ENCODE peak calls at places on chromosomes 5 and 9, in nine cellular contexts. J is HS-5; D is activated CD8-positive, alpha-beta memory T cell treated with anti-CD3 and anti-CD28 coated beads for 24 hours; W is fibroblast of pulmonary artery; O is neural crest cell; E is memory B cell; G is mesothelial cell of epicardium; T is SK-MEL-5; M is RWPE1. Q is an unnamed sample.

GRCh38 chr9:129143461-129143927 is 32.3 kb downstream of the PTPA start:
- DNase-seq in T (peak; percentile 16), E (no peak), J (no peak), G (no peak), M (no peak), D (no peak), O (peak; percentile 37), W (peak; percentile 97), Q (no peak)

GRCh38 chr5:94468531-94468930 is 149.9 kb downstream of the KIAA0825 start:
- DNase-seq in E (no peak), W (no peak), G (no peak), O (no peak), T (no peak), J (no peak), M (no peak), D (no peak), Q (no peak)

GRCh38 chr5:150155258-150156032 is at the start of gene PDGFRB:
- DNase-seq in W (peak; percentile 93), D (peak; percentile 83), O (peak; percentile 58), J (no peak), T (peak; percentile 19), G (peak; percentile 75), E (peak; percentile 25), M (peak; percentile 54), Q (peak; percentile 67)

GRCh38 chr5:73764586-73764985 is 138.6 kb downstream of the ARHGEF28 start:
- DNase-seq in J (peak; percentile 73), E (no peak), D (no peak), O (no peak), W (peak; percentile 54), M (peak; percentile 76), G (no peak), T (peak; percentile 9), Q (no peak)

GRCh38 chr5:155193018-155193417 is 179.5 kb downstream of the KIF4B start:
- DNase-seq in W (no peak), G (no peak), D (no peak), E (no peak), O (no peak), T (no peak), M (peak; percentile 40), J (no peak), Q (no peak)

GRCh38 chr5:116944171-116944570 is 369.5 kb upstream of the SEMA6A start:
- DNase-seq in J (no peak), M (no peak), E (no peak), O (no peak), T (no peak), G (no peak), W (peak; percentile 8), D (no peak), Q (no peak)

GRCh38 chr9:77224750-77225312 is 47.5 kb downstream of the VPS13A start:
- DNase-seq in O (no peak), J (peak; percentile 56), G (no peak), D (no peak), M (no peak), T (no peak), W (peak; percentile 26), E (no peak), Q (no peak)

GRCh38 chr9:132942541-132943182 is 1.8 kb downstream of the TSC1 start:
- DNase-seq in J (no peak), E (no peak), G (no peak), O (no peak), M (no peak), T (no peak), W (peak; percentile 34), D (no peak), Q (no peak)

GRCh38 chr5:34923694-34924461 is 5.5 kb upstream of the DNAJC21 start:
- DNase-seq in W (peak; percentile 83), O (no peak), J (peak; percentile 92), E (no peak), M (peak; percentile 81), D (no peak), G (no peak), T (peak; percentile 60), Q (no peak)

GRCh38 chr9:120376101-120376500 is 203.9 kb downstream of the CDK5RAP2 start:
- DNase-seq in J (no peak), M (no peak), D (no peak), O (no peak), E (no peak), G (no peak), W (no peak), T (no peak), Q (no peak)

GRCh38 chr5:41193462-41194166 is 19.7 kb downstream of the C6 start:
- DNase-seq in E (no peak), J (no peak), W (peak; percentile 100), D (no peak), T (no peak), M (no peak), G (no peak), O (no peak), Q (no peak)

GRCh38 chr5:16037121-16037520 is 142.5 kb downstream of the MARCHF11 start:
- DNase-seq in E (no peak), W (no peak), D (no peak), G (no peak), O (no peak), J (no peak), T (no peak), M (no peak), Q (no peak)

GRCh38 chr5:55159763-55160492 is at the start of gene GPX8:
- DNase-seq in M (peak; percentile 87), G (no peak), T (peak; percentile 86), W (peak; percentile 92), O (peak; percentile 41), J (peak; percentile 90), E (no peak), D (no peak), Q (no peak)

GRCh38 chr5:102099766-102100331 is 196.2 kb downstream of the SLCO4C1 start:
- DNase-seq in D (no peak), W (no peak), G (no peak), T (no peak), E (no peak), J (no peak), M (no peak), O (no peak), Q (no peak)

GRCh38 chr5:45279109-45279508 is 417.1 kb downstream of the HCN1 start:
- DNase-seq in M (no peak), E (no peak), D (no peak), O (no peak), W (no peak), G (no peak), T (peak; percentile 17), J (no peak), Q (no peak)

GRCh38 chr5:66788556-66788955 is 192.4 kb downstream of the MAST4 start:
- DNase-seq in G (no peak), M (no peak), W (no peak), E (no peak), J (no peak), D (no peak), O (no peak), T (no peak), Q (no peak)

GRCh38 chr5:81234801-81235200 is 1.7 kb downstream of the CKMT2 start:
- DNase-seq in O (no peak), D (no peak), E (no peak), T (no peak), M (no peak), G (no peak), W (no peak), J (no peak), Q (no peak)

GRCh38 chr9:114046876-114047275 is 31.2 kb downstream of the AMBP start:
- DNase-seq in J (peak; percentile 8), O (no peak), G (no peak), D (no peak), M (no peak), E (no peak), W (peak; percentile 22), T (no peak), Q (no peak)

GRCh38 chr5:17213938-17214337 is 3.5 kb upstream of the BASP1 start:
- DNase-seq in O (no peak), D (no peak), M (no peak), J (no peak), W (no peak), G (no peak), T (no peak), E (no peak), Q (no peak)

GRCh38 chr9:110443146-110443877 is 105.6 kb upstream of the TXNDC8 start:
- DNase-seq in O (no peak), J (peak; percentile 92), E (no peak), G (no peak), T (no peak), M (peak; percentile 74), W (peak; percentile 89), D (no peak), Q (no peak)

GRCh38 chr5:144467795-144468194 is 297.1 kb downstream of the KCTD16 start:
- DNase-seq in W (peak; percentile 51), T (peak; percentile 54), D (no peak), G (no peak), E (no peak), O (peak; percentile 12), M (peak; percentile 23), J (no peak), Q (no peak)